ENCODE peak calls at places on chromosomes 1 and 21, in four cellular contexts. J, S, R and T are unnamed samples.

GRCh38 chr1:12711421-12712005 is 4.4 kb upstream of the AADACL3 start:
- DNase-seq in J (no peak), S (no peak), R (no peak), T (no peak)

GRCh38 chr1:157289424-157290105 is 151.4 kb upstream of the ETV3 start:
- DNase-seq in J (no peak), S (no peak), R (no peak), T (no peak)

GRCh38 chr1:42886800-42887199 is 40.4 kb downstream of the ZNF691 start:
- DNase-seq in J (no peak), S (no peak), R (no peak), T (no peak)

GRCh38 chr1:46183119-46183842 is 7.0 kb upstream of the P3R3URF start:
- DNase-seq in J (peak), S (no peak), R (no peak), T (peak)

GRCh38 chr21:46035809-46036695 is 54.5 kb downstream of the COL6A1 start:
- DNase-seq in J (no peak), S (no peak), R (no peak), T (no peak)

GRCh38 chr1:205073511-205073910 is 10.7 kb downstream of the TMEM81 start:
- DNase-seq in J (no peak), S (no peak), R (no peak), T (no peak)

GRCh38 chr21:45335761-45336534 is 48.3 kb upstream of the POFUT2 start:
- DNase-seq in J (no peak), S (no peak), R (no peak), T (no peak)

GRCh38 chr21:30592140-30592539 is at the start of gene KRTAP6-3:
- DNase-seq in J (no peak), S (no peak), R (no peak), T (no peak)

GRCh38 chr1:226635456-226635941 is 86.9 kb downstream of the STUM start:
- DNase-seq in J (no peak), S (no peak), R (no peak), T (no peak)

GRCh38 chr1:35269190-35269988 is 880 bp downstream of the ZMYM4 start:
- DNase-seq in J (no peak), S (no peak), R (no peak), T (peak)

GRCh38 chr1:162918111-162918754 is 57.3 kb upstream of the CCDC190 start:
- DNase-seq in J (no peak), S (no peak), R (no peak), T (no peak)

GRCh38 chr1:235642021-235642942 is 7.3 kb downstream of the GNG4 start:
- DNase-seq in J (no peak), S (peak), R (no peak), T (peak)

GRCh38 chr21:42973309-42973990 is 912 bp upstream of the PKNOX1 start:
- DNase-seq in J (no peak), S (peak), R (no peak), T (no peak)

GRCh38 chr1:935751-936231 is 12.1 kb downstream of the SAMD11 start:
- DNase-seq in J (no peak), S (peak), R (no peak), T (no peak)

DNA sequence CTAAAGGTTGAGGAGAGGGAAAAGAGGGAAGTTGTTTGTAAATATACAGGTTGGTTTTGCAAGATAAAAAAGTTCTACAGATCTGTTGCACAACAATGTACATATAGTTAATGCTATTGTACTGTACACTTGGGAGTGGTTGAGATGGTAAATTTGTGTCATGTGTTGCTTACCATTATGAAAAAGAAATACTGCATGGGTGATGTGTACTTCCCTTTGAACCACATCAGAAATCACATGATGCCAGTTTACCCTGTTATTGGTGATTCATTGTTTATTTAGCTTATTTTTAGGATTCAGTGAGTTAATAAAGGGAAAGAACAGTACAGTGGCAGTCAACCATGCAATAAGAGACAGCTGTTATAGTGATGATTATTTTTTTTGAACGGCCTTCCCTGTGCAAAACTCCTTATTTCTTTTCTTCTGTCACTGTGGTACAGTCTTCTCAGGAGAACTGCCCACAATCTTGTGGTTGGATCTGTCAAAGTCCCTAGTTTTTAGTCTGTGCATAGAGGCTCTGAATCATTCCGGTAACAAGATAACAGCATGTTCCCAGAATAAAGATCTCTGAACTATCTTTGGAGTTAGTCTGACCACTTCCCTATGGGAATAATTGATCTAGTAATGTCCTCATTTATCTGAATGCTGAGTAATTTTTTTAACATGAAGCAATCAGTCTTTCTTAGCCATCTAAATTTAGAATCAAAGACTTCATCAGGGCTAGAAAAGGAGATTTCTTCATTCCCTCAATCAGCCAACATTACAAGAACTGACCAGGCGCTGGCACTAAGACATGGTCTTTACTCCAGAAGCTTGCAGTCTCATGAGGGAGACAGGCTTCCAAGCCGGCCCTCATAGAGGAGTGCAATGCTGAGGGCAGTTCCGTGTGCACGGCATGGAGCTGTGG is 84.2 kb downstream of the SH3GLB1 start:
- DNase-seq in J (peak), S (peak), R (no peak), T (peak)
- H3K9ac ChIP-seq in J (no peak), S (no peak), R (no peak), T (peak)

GRCh38 chr1:62198069-62198780 is 3.6 kb downstream of the L1TD1 start:
- DNase-seq in J (no peak), S (no peak), R (no peak), T (no peak)

GRCh38 chr1:62194651-62195282 is at the start of gene L1TD1:
- DNase-seq in J (no peak), S (no peak), R (no peak), T (no peak)

GRCh38 chr1:62198781-62199125 is 4.1 kb downstream of the L1TD1 start:
- DNase-seq in J (peak), S (no peak), R (no peak), T (no peak)

GRCh38 chr1:62196091-62196690 is 1.5 kb downstream of the L1TD1 start:
- DNase-seq in J (no peak), S (no peak), R (no peak), T (no peak)
- TF ChIP-seq MYC in J (no peak), S (no peak), R (no peak), T (no peak)

GRCh38 chr1:39569034-39569433 is 7.6 kb downstream of the PABPC4 start:
- DNase-seq in J (no peak), S (no peak), R (no peak), T (no peak)
- H3K9ac ChIP-seq in J (no peak), S (no peak), R (no peak), T (no peak)

DNA sequence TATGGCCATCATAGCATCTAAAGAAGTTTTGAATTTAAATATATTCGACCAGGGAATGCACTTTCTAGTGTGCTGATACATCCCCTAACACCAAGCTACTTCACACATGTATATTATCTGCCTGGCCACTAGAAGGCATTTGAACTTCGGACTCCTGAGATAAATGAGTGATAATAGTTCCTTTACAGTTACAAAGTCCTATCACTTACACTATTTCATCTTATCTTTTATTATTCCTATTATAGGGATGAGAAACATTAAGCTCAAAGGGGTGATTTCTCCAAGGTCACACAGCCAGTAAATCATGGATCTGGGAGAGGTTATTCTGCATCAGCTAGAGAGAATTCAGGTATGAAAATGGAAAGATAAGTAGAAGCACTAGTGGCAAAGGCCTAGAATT is 40.3 kb downstream of the GPATCH2 start:
- DNase-seq in J (peak), S (no peak), R (no peak), T (no peak)
- TF ChIP-seq MYC in J (no peak), S (no peak), R (no peak), T (no peak)

DNA sequence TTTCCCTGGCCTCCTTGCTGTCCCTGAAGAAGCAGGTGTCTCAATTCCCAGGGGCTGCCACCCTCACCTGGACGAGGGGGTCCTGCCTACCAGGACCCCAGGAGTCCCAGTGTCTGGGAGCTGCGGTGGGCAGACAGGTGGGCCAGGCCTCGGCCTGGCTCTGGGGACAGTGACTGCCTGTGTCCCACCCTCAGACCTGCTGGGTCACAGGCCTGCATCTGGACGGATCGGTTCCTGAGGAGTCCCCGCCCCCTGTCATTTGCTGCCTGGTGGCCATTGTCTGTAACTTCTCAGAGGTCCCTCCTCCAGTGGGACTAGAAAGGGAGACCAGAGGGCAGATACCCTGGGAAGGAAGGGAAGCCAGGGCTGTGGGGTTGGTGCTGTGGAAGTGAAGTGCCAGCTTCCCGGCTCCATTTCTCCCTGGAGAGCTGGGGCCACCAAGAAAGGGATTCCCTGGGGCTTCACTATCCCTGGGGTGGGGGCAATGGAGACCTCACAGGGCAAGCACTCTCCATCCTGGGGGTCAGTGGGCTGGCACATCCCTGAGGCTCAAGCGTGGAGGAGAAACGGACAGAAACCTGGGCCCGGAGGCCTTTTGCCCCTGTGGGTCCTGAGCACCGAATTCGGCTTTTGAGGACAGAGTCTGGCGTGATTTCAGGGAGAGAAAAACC is 157.2 kb downstream of the PEX14 start:
- DNase-seq in J (no peak), S (no peak), R (no peak), T (no peak)
- H3K9ac ChIP-seq in J (no peak), S (no peak), R (no peak), T (no peak)